ENCODE peak calls at places on chromosomes 2 and 18, in seven cellular contexts. W, C, K, T, Q, X and N are unnamed samples.
A peak's percentile ranks its signal among the peaks of the same experiment; 100 is the strongest.

GRCh38 chr2:39942970-39943369 is 163.9 kb upstream of the THUMPD2 start:
- DNase-seq in C (no peak), W (no peak), K (no peak), X (no peak), Q (no peak), T (no peak), N (no peak)

GRCh38 chr2:219911541-219911940 is 284.1 kb downstream of the SLC4A3 start:
- DNase-seq in K (no peak), X (no peak), T (no peak), C (no peak), W (no peak), Q (no peak), N (no peak)

GRCh38 chr2:232137748-232138147 is 176.2 kb downstream of the DIS3L2 start:
- DNase-seq in Q (no peak), K (no peak), W (no peak), T (no peak), X (no peak), C (no peak), N (no peak)

GRCh38 chr2:237636578-237636977 is 9.2 kb downstream of the LRRFIP1 start:
- DNase-seq in T (no peak), X (no peak), K (no peak), Q (no peak), C (no peak), W (no peak), N (no peak)

GRCh38 chr2:22487541-22487940 is 897.4 kb upstream of the KLHL29 start:
- DNase-seq in W (no peak), Q (peak; percentile 83), C (no peak), T (no peak), K (no peak), X (no peak), N (no peak)

GRCh38 chr2:39523308-39524044 is 86.4 kb upstream of the MAP4K3 start:
- DNase-seq in Q (no peak), W (no peak), X (no peak), K (no peak), C (no peak), T (no peak), N (no peak)

GRCh38 chr2:79375817-79376216 is 137.0 kb upstream of the CTNNA2 start:
- DNase-seq in T (no peak), W (no peak), Q (no peak), X (no peak), K (no peak), C (no peak), N (no peak)

GRCh38 chr2:182650704-182651103 is 65.4 kb upstream of the DNAJC10 start:
- DNase-seq in X (no peak), K (no peak), T (no peak), C (no peak), W (no peak), Q (peak; percentile 36), N (no peak)

GRCh38 chr2:12296915-12297314 is 419.8 kb upstream of the TRIB2 start:
- DNase-seq in K (no peak), W (no peak), C (no peak), T (no peak), Q (no peak), X (no peak), N (no peak)

GRCh38 chr18:22691988-22692710 is 241.0 kb upstream of the RBBP8 start:
- DNase-seq in C (no peak), W (no peak), T (no peak), X (no peak), K (no peak), Q (no peak), N (no peak)

GRCh38 chr2:12050381-12050780 is 303.9 kb downstream of the LPIN1 start:
- DNase-seq in W (no peak), C (no peak), Q (no peak), T (no peak), X (no peak), K (no peak), N (no peak)

GRCh38 chr2:228048838-228049490 is 132.5 kb downstream of the SPHKAP start:
- DNase-seq in K (no peak), X (no peak), Q (peak; percentile 75), T (no peak), C (no peak), W (no peak), N (no peak)

GRCh38 chr2:231411871-231412615 is 16.5 kb downstream of the B3GNT7 start:
- DNase-seq in Q (peak; percentile 94), T (peak; percentile 82), C (peak; percentile 18), X (peak; percentile 62), K (no peak), W (peak; percentile 15), N (no peak)

GRCh38 chr2:43142921-43143438 is 83.4 kb downstream of the ZFP36L2 start:
- DNase-seq in T (no peak), W (no peak), K (no peak), Q (no peak), C (no peak), X (peak; percentile 50), N (peak; percentile 73)

GRCh38 chr2:60560734-60561649 is 7.5 kb upstream of the BCL11A start:
- DNase-seq in K (no peak), Q (peak; percentile 56), T (no peak), X (no peak), W (no peak), C (no peak), N (no peak)

GRCh38 chr2:168639501-168639900 is 162.9 kb upstream of the NOSTRIN start:
- DNase-seq in T (no peak), Q (peak; percentile 43), K (no peak), C (no peak), W (no peak), X (no peak), N (no peak)

GRCh38 chr18:51278045-51278649 is 80.7 kb upstream of the MEX3C start:
- DNase-seq in W (no peak), C (no peak), T (peak; percentile 33), X (peak; percentile 57), Q (peak; percentile 74), K (no peak), N (no peak)

GRCh38 chr2:45342-46130 is 769 bp downstream of the FAM110C start:
- DNase-seq in K (no peak), T (no peak), C (no peak), X (no peak), W (no peak), Q (peak; percentile 25), N (no peak)

GRCh38 chr2:209648714-209649113 is 122.9 kb upstream of the UNC80 start:
- DNase-seq in X (no peak), K (no peak), C (no peak), W (no peak), T (no peak), Q (no peak), N (no peak)

GRCh38 chr2:138276367-138276766 is 225.2 kb upstream of the SPOPL start:
- DNase-seq in Q (peak; percentile 29), X (no peak), C (no peak), K (no peak), W (no peak), T (no peak), N (no peak)

GRCh38 chr18:8252371-8252770 is 356.9 kb upstream of the RAB12 start:
- DNase-seq in Q (no peak), K (no peak), X (no peak), C (no peak), T (no peak), W (no peak), N (no peak)

GRCh38 chr18:13268035-13268700 is 49.6 kb downstream of the LDLRAD4 start:
- DNase-seq in C (no peak), T (peak; percentile 44), W (no peak), Q (peak; percentile 85), K (no peak), X (no peak), N (no peak)

GRCh38 chr2:219298759-219299371 is 10.3 kb downstream of the PTPRN start:
- DNase-seq in K (peak; percentile 89), Q (peak; percentile 81), W (peak; percentile 56), T (peak; percentile 84), C (no peak), X (peak; percentile 88), N (peak; percentile 96)

GRCh38 chr2:196105956-196106355 is 37.3 kb upstream of the DNAH7 start:
- DNase-seq in W (no peak), T (no peak), K (no peak), Q (no peak), X (no peak), C (no peak), N (no peak)

GRCh38 chr18:9719421-9719981 is 11.4 kb downstream of the RAB31 start:
- DNase-seq in C (no peak), T (no peak), W (no peak), Q (no peak), K (no peak), X (no peak), N (no peak)

GRCh38 chr18:63317982-63318881 is 1.3 kb downstream of the BCL2 start:
- DNase-seq in Q (peak; percentile 78), X (peak; percentile 89), C (peak; percentile 8), T (peak; percentile 74), K (peak; percentile 55), W (peak; percentile 66), N (peak; percentile 86)

GRCh38 chr2:10977636-10978035 is 65.9 kb downstream of the KCNF1 start:
- DNase-seq in K (no peak), W (no peak), T (no peak), X (no peak), C (no peak), Q (peak; percentile 42), N (no peak)

GRCh38 chr2:159895258-159896209 is 97.5 kb upstream of the CD302 start:
- DNase-seq in C (no peak), W (no peak), K (no peak), Q (no peak), T (no peak), X (no peak), N (no peak)

GRCh38 chr2:188478724-188479123 is 187.1 kb downstream of the GULP1 start:
- DNase-seq in Q (no peak), T (no peak), W (no peak), K (no peak), C (no peak), X (no peak), N (no peak)

GRCh38 chr2:239540174-239540573 is 139.4 kb upstream of the HDAC4 start:
- DNase-seq in X (no peak), Q (no peak), T (no peak), W (no peak), C (no peak), K (no peak), N (no peak)

GRCh38 chr2:212905640-212906201 is 245.7 kb downstream of the IKZF2 start:
- DNase-seq in Q (peak; percentile 53), C (no peak), X (no peak), W (no peak), K (no peak), T (no peak), N (no peak)

GRCh38 chr2:127386764-127387654 is 766 bp downstream of the MAP3K2 start:
- DNase-seq in K (peak; percentile 54), W (peak; percentile 76), X (peak; percentile 82), C (peak; percentile 68), Q (peak; percentile 91), T (peak; percentile 83), N (peak; percentile 72)

GRCh38 chr2:222709191-222709891 is 37.9 kb downstream of the MOGAT1 start:
- DNase-seq in C (no peak), Q (peak; percentile 53), X (no peak), W (no peak), T (peak; percentile 52), K (no peak), N (no peak)

GRCh38 chr18:49061239-49061905 is 110.6 kb upstream of the SMAD7 start:
- DNase-seq in C (no peak), X (no peak), T (no peak), K (no peak), W (no peak), Q (no peak), N (no peak)

GRCh38 chr2:38409136-38409903 is 32.2 kb upstream of the ATL2 start:
- DNase-seq in C (no peak), W (no peak), K (no peak), Q (no peak), X (no peak), T (no peak), N (no peak)

GRCh38 chr2:393711-394696 is 106.1 kb upstream of the ALKAL2 start:
- DNase-seq in Q (no peak), X (peak; percentile 80), C (no peak), T (no peak), W (peak; percentile 59), K (peak; percentile 12), N (peak; percentile 48)